ENCODE peak calls at places on chromosome 11, in six cellular contexts. D is AG09309; H is Jurkat, Clone E6-1; R is KG1; J is K562; L is NCI-H1092. V is an unnamed sample.

GRCh38 chr11:76723548-76723947 is 53.0 kb upstream of the LRRC32 start:
- DNase-seq in D (no peak), H (no peak), R (no peak), J (no peak), L (no peak), V (no peak)

GRCh38 chr11:19873730-19874129 is 161.1 kb downstream of the NAV2 start:
- DNase-seq in D (no peak), H (no peak), R (no peak), J (no peak), L (no peak), V (no peak)

GRCh38 chr11:79437274-79437980 is 3.4 kb downstream of the TENM4 start:
- DNase-seq in D (no peak), H (no peak), R (no peak), J (no peak), L (peak), V (peak)

GRCh38 chr11:117715801-117716200 is 81.2 kb downstream of the DSCAML1 start:
- DNase-seq in D (no peak), H (no peak), R (no peak), J (no peak), L (no peak), V (no peak)

GRCh38 chr11:123407124-123407995 is 22.7 kb upstream of the GRAMD1B start:
- DNase-seq in D (no peak), H (peak), R (peak), J (peak), L (peak), V (no peak)

GRCh38 chr11:108584973-108585372 is 8.6 kb downstream of the EXPH5 start:
- DNase-seq in D (no peak), H (no peak), R (no peak), J (no peak), L (no peak), V (no peak)

GRCh38 chr11:107576497-107577086 is 11.1 kb upstream of the ALKBH8 start:
- DNase-seq in D (no peak), H (no peak), R (peak), J (peak), L (no peak), V (no peak)

GRCh38 chr11:11960687-11961086 is 47.7 kb downstream of the DKK3 start:
- DNase-seq in D (no peak), H (peak), R (no peak), J (no peak), L (no peak), V (no peak)

GRCh38 chr11:5992604-5993251 is 5.9 kb upstream of the OR52L1 start:
- DNase-seq in D (peak), H (peak), R (no peak), J (peak), L (no peak), V (no peak)

GRCh38 chr11:6602096-6602940 is 1.1 kb downstream of the RRP8 start:
- DNase-seq in D (no peak), H (no peak), R (no peak), J (no peak), L (no peak), V (peak)

GRCh38 chr11:112881461-112881860 is 79.8 kb upstream of the NCAM1 start:
- DNase-seq in D (no peak), H (no peak), R (no peak), J (peak), L (peak), V (no peak)

GRCh38 chr11:69497221-69497787 is 15.8 kb downstream of the LINC01488 start:
- DNase-seq in D (peak), H (no peak), R (no peak), J (no peak), L (no peak), V (no peak)

GRCh38 chr11:67262731-67263675 is 3.3 kb upstream of the GRK2 start:
- DNase-seq in D (peak), H (peak), R (peak), J (peak), L (peak), V (peak)

GRCh38 chr11:43222215-43222614 is 89.6 kb upstream of the API5 start:
- DNase-seq in D (no peak), H (no peak), R (no peak), J (no peak), L (no peak), V (no peak)

GRCh38 chr11:73257342-73258103 is 14.6 kb upstream of the P2RY6 start:
- DNase-seq in D (peak), H (no peak), R (no peak), J (no peak), L (no peak), V (peak)

GRCh38 chr11:76380161-76380976 is 563 bp downstream of the THAP12 start:
- DNase-seq in D (no peak), H (peak), R (no peak), J (peak), L (no peak), V (no peak)

GRCh38 chr11:100810666-100811065 is 123.6 kb downstream of the ARHGAP42 start:
- DNase-seq in D (no peak), H (no peak), R (no peak), J (no peak), L (no peak), V (no peak)

GRCh38 chr11:94588366-94588952 is 21.3 kb downstream of the PIWIL4 start:
- DNase-seq in D (no peak), H (no peak), R (no peak), J (no peak), L (no peak), V (no peak)

GRCh38 chr11:65777821-65778361 is 2.9 kb downstream of the AP5B1 start:
- DNase-seq in D (no peak), H (no peak), R (no peak), J (no peak), L (no peak), V (peak)

GRCh38 chr11:120612363-120613263 is 101.1 kb downstream of the GRIK4 start:
- DNase-seq in D (no peak), H (peak), R (no peak), J (no peak), L (no peak), V (no peak)

GRCh38 chr11:47616726-47617416 is 22.7 kb upstream of the C1QTNF4 start:
- DNase-seq in D (peak), H (peak), R (peak), J (peak), L (peak), V (no peak)

V was measured in osteocyte.